ENCODE peak calls at places on chromosome 12, in six cellular contexts. W is HCT116, C is K562, X is GM12878, D is HepG2, U is H1. T is an unnamed sample.

GRCh38 chr12:11968041-11968383 is 102.7 kb upstream of the BCL2L14 start:
- DNase-seq in W (no peak), C (no peak), X (no peak), D (no peak), U (no peak), T (no peak)

GRCh38 chr12:42084522-42084921 is 60.2 kb downstream of the GXYLT1 start:
- DNase-seq in W (no peak), C (no peak), X (no peak), D (no peak), U (no peak), T (no peak)

GRCh38 chr12:110354172-110354780 is 49.2 kb downstream of the ANAPC7 start:
- DNase-seq in W (no peak), C (peak), X (no peak), D (no peak), U (no peak), T (no peak)

GRCh38 chr12:22459872-22460490 is 84.4 kb downstream of the C2CD5 start:
- DNase-seq in W (peak), C (peak), X (no peak), D (peak), U (no peak), T (no peak)

GRCh38 chr12:64229240-64229639 is 7.1 kb upstream of the KICS2 start:
- DNase-seq in W (no peak), C (no peak), X (no peak), D (no peak), U (no peak), T (peak)

GRCh38 chr12:98325003-98325402 is 190.4 kb upstream of the TMPO start:
- DNase-seq in W (no peak), C (no peak), X (no peak), D (no peak), U (no peak), T (no peak)

GRCh38 chr12:51028126-51028810 is 2.1 kb upstream of the SLC11A2 start:
- DNase-seq in W (no peak), C (peak), X (no peak), D (peak), U (peak), T (no peak)

GRCh38 chr12:109595321-109595902 is 21.8 kb downstream of the MVK start:
- DNase-seq in W (no peak), C (no peak), X (no peak), D (no peak), U (no peak), T (no peak)

GRCh38 chr12:10358131-10358530 is 31.7 kb downstream of the KLRK1 start:
- DNase-seq in W (no peak), C (no peak), X (no peak), D (no peak), U (no peak), T (no peak)

GRCh38 chr12:98646165-98646764 is 1.2 kb downstream of the APAF1 start:
- DNase-seq in W (peak), C (no peak), X (no peak), D (peak), U (no peak), T (no peak)

GRCh38 chr12:19771858-19772257 is 332.6 kb downstream of the AEBP2 start:
- DNase-seq in W (no peak), C (no peak), X (no peak), D (no peak), U (no peak), T (no peak)

GRCh38 chr12:22285871-22286270 is 48.6 kb downstream of the ST8SIA1 start:
- DNase-seq in W (no peak), C (no peak), X (no peak), D (no peak), U (no peak), T (no peak)

GRCh38 chr12:119153477-119154434 is 25.0 kb upstream of the HSPB8 start:
- DNase-seq in W (peak), C (peak), X (no peak), D (no peak), U (peak), T (peak)

GRCh38 chr12:69685810-69686209 is 13.3 kb downstream of the BEST3 start:
- DNase-seq in W (no peak), C (no peak), X (no peak), D (no peak), U (no peak), T (no peak)

GRCh38 chr12:3602488-3602887 is 111.5 kb downstream of the PRMT8 start:
- DNase-seq in W (no peak), C (no peak), X (no peak), D (no peak), U (no peak), T (no peak)

GRCh38 chr12:40474630-40475029 is 217.6 kb upstream of the CNTN1 start:
- DNase-seq in W (no peak), C (no peak), X (no peak), D (no peak), U (no peak), T (no peak)

GRCh38 chr12:59452259-59452658 is 143.6 kb upstream of the SLC16A7 start:
- DNase-seq in W (no peak), C (no peak), X (no peak), D (no peak), U (no peak), T (no peak)

GRCh38 chr12:5171701-5172100 is 128.0 kb downstream of the KCNA5 start:
- DNase-seq in W (peak), C (peak), X (no peak), D (peak), U (peak), T (peak)

GRCh38 chr12:89856431-89856830 is 147.8 kb upstream of the ATP2B1 start:
- DNase-seq in W (no peak), C (no peak), X (peak), D (no peak), U (no peak), T (no peak)

GRCh38 chr12:32331133-32331532 is 68.2 kb upstream of the FGD4 start:
- DNase-seq in W (no peak), C (no peak), X (no peak), D (peak), U (no peak), T (no peak)

GRCh38 chr12:50706606-50707005 is 57.3 kb upstream of the ATF1 start:
- DNase-seq in W (no peak), C (no peak), X (no peak), D (no peak), U (no peak), T (no peak)

GRCh38 chr12:57173089-57173488 is 25.7 kb upstream of the LRP1-AS start:
- DNase-seq in W (no peak), C (peak), X (no peak), D (peak), U (peak), T (peak)

GRCh38 chr12:27014859-27015729 is 910 bp upstream of the TM7SF3 start:
- DNase-seq in W (no peak), C (peak), X (no peak), D (no peak), U (no peak), T (no peak)

GRCh38 chr12:121812320-121812871 is 8.6 kb downstream of the SETD1B start:
- DNase-seq in W (no peak), C (peak), X (no peak), D (no peak), U (no peak), T (peak)

GRCh38 chr12:116594325-116595038 is 35.3 kb downstream of the MAP1LC3B2 start:
- DNase-seq in W (no peak), C (no peak), X (no peak), D (no peak), U (no peak), T (no peak)

GRCh38 chr12:27592548-27592947 is 68.5 kb downstream of the PPFIBP1 start:
- DNase-seq in W (no peak), C (no peak), X (peak), D (no peak), U (no peak), T (no peak)

GRCh38 chr12:101117842-101118241 is 92.2 kb downstream of the SLC5A8 start:
- DNase-seq in W (no peak), C (no peak), X (no peak), D (no peak), U (no peak), T (no peak)

GRCh38 chr12:32390572-32391219 is 8.7 kb upstream of the FGD4 start:
- DNase-seq in W (no peak), C (no peak), X (no peak), D (peak), U (no peak), T (peak)

GRCh38 chr12:6925239-6925542 is 2.6 kb upstream of the ATN1 start:
- DNase-seq in W (no peak), C (no peak), X (no peak), D (no peak), U (no peak), T (peak)

GRCh38 chr12:11797317-11797913 is 147.9 kb downstream of the ETV6 start:
- DNase-seq in W (no peak), C (no peak), X (no peak), D (peak), U (no peak), T (no peak)

DNA sequence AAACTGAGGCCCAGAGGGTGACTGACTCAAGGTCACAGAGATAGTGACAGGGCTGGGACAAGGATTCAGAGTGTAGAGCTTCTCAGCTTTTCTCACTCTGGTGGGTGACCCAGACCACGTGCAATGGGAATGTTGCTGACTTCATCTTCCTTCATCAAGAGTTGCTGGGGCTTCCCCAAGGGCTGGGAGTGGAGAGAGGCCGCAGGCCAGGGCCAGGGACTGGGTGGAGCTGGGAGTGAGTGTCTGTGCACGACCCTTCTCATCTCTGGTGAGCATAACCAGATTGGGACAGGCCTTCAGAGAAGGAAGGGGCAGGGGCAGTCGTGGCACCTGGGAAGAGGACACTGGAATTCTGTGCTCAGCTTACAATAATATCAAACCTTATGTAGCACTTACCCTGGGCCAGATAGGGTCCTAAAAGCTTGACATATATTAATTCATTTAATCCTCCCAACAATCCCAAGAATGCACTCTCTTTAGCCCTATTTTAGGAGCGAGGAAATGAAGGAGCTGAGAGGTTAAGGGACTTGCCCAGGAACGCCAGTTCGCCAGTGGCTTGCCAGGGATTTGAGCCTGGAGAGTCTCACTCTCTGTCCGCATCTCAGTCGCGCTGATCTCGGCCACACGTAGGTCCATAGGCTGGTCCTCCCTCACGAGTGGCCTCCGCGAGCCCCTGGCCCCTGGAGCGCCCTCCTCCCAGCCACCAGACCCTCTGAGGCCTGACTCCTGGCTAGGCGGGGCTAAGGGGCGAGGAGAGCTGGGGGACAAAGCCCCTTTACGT is 15.8 kb downstream of the KRT18 start:
- DNase-seq in W (no peak), C (no peak), X (no peak), D (no peak), U (no peak), T (no peak)
- TF ChIP-seq ATF3 in W (no peak), C (no peak), X (no peak), D (no peak), U (no peak), T (no peak)

GRCh38 chr12:93601591-93601990 is 29.1 kb downstream of the SOCS2 start:
- DNase-seq in W (no peak), C (no peak), X (no peak), D (no peak), U (no peak), T (no peak)

GRCh38 chr12:93603762-93604161 is 31.3 kb downstream of the SOCS2 start:
- DNase-seq in W (no peak), C (no peak), X (no peak), D (no peak), U (no peak), T (no peak)

GRCh38 chr12:93608313-93608712 is 35.8 kb downstream of the SOCS2 start:
- DNase-seq in W (no peak), C (no peak), X (no peak), D (no peak), U (no peak), T (no peak)

GRCh38 chr12:93599192-93599591 is 26.7 kb downstream of the SOCS2 start:
- DNase-seq in W (no peak), C (no peak), X (no peak), D (no peak), U (no peak), T (no peak)

DNA sequence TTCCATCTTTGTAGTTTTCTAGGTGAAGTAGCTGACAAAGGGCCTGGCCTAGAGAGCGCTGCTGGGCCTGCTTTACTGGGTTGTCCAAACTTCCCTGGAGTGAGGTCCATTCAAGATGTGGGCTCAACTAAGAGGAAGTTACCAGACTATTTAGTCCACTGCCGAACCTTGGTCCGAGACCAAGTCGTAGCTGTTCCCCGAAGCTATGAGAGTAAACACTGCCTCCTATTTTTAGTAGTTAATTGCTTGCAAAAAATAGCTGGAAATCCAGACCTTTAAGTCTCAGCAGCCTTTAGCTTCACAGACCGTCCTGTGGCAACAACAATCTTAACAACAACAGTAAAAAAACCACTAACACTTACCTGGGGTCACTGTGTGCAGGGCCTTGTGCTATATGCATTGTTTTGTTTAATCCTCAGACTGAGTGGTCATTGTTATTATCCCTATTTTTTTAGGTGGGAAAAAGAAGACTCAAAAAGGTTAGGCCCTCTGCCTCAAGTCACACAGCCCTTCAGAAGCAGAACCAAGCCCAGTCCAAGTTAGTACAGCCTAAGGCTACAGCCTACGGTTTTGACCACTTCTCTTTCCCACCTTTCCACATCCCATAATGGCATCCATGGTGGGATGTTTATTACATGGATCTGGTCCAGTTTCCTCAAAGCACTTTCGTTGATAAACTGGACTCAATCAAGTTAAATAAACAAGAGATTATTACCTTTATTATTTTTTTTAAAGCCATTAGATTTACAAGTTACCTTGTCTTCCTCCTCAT is 30.6 kb downstream of the SOCS2 start:
- DNase-seq in W (no peak), C (no peak), X (no peak), D (no peak), U (no peak), T (no peak)
- TF ChIP-seq SP1 in W (no peak), C (no peak), X (no peak), D (no peak), U (no peak), T (no peak)

DNA sequence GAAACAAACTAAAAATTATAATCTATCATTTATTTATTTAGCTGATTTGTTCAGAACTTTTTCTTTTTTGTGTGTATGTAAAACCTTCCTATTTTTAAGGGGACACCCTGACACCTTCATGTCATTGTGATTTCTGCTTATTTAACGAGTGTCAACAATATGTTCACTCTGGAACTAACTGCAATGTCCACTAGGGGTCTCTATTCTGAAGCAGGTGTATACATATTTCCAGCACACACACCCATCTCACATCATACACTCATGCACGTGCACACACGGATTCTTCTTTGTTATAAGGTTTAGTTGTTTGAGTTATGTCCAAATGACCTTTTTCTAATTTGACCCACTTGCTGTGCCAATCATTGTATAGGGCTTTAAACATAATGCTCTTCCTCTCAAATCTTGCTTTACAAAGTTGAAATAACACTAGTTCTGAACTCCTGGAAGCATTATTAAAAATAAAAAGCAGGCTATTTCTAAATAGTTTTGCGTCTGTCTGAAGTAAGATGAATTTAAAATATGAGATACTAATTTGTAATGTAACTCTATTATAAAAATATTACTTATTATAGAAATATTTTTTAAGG is 15.5 kb downstream of the E2F7 start:
- DNase-seq in W (peak), C (peak), X (peak), D (peak), U (no peak), T (no peak)
- TF ChIP-seq ATF3 in W (no peak), C (no peak), X (no peak), D (no peak), U (no peak), T (no peak)

DNA sequence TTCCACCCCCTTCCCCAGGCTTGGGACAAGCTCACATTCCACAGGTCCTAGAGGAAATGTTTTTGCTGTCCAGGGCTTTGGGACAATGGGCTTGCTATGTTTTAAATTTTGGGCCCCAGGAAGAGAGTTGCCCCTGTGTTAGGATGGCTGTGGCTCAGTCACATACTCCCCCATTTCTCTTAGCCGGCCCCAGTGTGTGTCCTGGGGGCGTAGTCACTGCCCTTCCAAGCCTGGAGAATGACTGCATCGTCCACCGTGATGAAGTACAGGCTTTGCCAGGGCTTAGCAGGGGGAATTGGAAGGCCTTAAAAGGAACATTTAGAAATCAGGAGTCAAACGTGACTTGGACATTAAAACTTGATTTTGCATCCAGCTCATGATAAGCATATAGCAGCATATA is 293.6 kb downstream of the CACNA1C start:
- DNase-seq in W (no peak), C (no peak), X (no peak), D (no peak), U (no peak), T (no peak)
- TF ChIP-seq SP1 in W (no peak), C (no peak), X (no peak), D (no peak), U (no peak), T (no peak)

DNA sequence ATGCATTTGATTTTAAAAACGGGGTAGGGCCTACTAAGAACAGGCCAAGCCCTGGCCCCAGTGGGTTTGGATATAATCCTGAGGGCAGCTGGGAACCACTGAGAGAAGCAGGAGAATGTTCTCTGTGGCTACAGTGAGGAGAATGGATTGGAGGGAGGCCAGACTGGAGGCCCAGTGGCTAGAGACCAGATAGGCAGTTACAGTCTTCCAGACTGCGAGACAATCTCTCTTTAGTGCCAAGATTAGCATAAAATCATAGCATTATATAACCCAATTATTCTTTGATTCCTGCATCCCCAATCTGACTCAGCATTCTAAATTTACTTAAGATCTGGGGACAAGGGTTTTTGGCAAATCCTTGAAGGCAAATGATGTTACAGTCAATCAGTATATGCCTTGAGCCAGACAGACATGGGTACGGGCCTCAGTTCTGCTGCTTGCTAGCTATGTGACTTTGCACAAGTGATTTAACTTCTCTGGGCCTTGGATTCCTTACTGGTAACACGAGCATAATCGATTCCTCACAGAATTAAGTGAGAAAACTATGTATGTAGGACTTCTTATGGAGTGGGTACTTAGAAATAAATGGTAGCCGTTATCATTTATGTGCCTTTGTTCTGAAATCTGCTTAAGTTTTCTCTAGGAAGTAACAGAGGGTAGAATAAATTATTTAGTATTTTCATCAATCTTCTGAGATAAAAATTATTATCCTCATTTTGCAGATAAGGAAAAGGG is 18.3 kb downstream of the NINJ2 start:
- DNase-seq in W (no peak), C (peak), X (no peak), D (no peak), U (no peak), T (no peak)
- TF ChIP-seq ATF3 in W (no peak), C (no peak), X (no peak), D (no peak), U (no peak), T (no peak)

GRCh38 chr12:131637986-131638385 is 72.9 kb upstream of the SFSWAP start:
- DNase-seq in W (no peak), C (no peak), X (no peak), D (no peak), U (no peak), T (no peak)
- TF ChIP-seq SP1 in W (no peak), C (no peak), X (no peak), D (no peak), U (no peak), T (no peak)

T was measured in WTC11.